ENCODE peak calls at places on chromosomes 2 and 18, in six cellular contexts. One of them, this sample, is unnamed.

GRCh38 chr18:47680488-47680887 is 250.0 kb downstream of the SMAD2 start:
- DNase-seq in CD8-positive, alpha-beta T cell: no peak
- DNase-seq in hepatocyte: no peak
- DNase-seq in tibial nerve: no peak
- DNase-seq in lower lobe of right lung: no peak
- DNase-seq in PC-9: no peak
- DNase-seq in this sample: no peak

GRCh38 chr2:240798327-240798905 is 21.6 kb downstream of the KIF1A start:
- DNase-seq in lower lobe of right lung: no peak
- DNase-seq in tibial nerve: no peak
- DNase-seq in CD8-positive, alpha-beta T cell: no peak
- DNase-seq in PC-9: no peak
- DNase-seq in hepatocyte: no peak
- DNase-seq in this sample: no peak

GRCh38 chr18:77776104-77776503 is 526.5 kb downstream of the GALR1 start:
- DNase-seq in hepatocyte: no peak
- DNase-seq in tibial nerve: no peak
- DNase-seq in PC-9: no peak
- DNase-seq in lower lobe of right lung: no peak
- DNase-seq in CD8-positive, alpha-beta T cell: no peak
- DNase-seq in this sample: no peak

GRCh38 chr18:45775241-45775676 is 50.2 kb upstream of the SIGLEC15 start:
- DNase-seq in PC-9: peak; percentile 64
- DNase-seq in hepatocyte: peak; percentile 52
- DNase-seq in tibial nerve: peak; percentile 45
- DNase-seq in CD8-positive, alpha-beta T cell: peak; percentile 28
- DNase-seq in lower lobe of right lung: peak; percentile 83
- DNase-seq in this sample: peak; percentile 92

GRCh38 chr2:1841461-1841860 is 97.1 kb upstream of the PXDN start:
- DNase-seq in tibial nerve: no peak
- DNase-seq in PC-9: no peak
- DNase-seq in hepatocyte: no peak
- DNase-seq in lower lobe of right lung: no peak
- DNase-seq in CD8-positive, alpha-beta T cell: no peak
- DNase-seq in this sample: no peak

GRCh38 chr18:80228051-80228848 is 19.1 kb downstream of the PARD6G start:
- DNase-seq in lower lobe of right lung: no peak
- DNase-seq in tibial nerve: no peak
- DNase-seq in CD8-positive, alpha-beta T cell: no peak
- DNase-seq in PC-9: no peak
- DNase-seq in hepatocyte: no peak
- DNase-seq in this sample: no peak

GRCh38 chr2:218852911-218853667 is 6.5 kb upstream of the WNT6 start:
- DNase-seq in hepatocyte: peak; percentile 82
- DNase-seq in lower lobe of right lung: peak; percentile 71
- DNase-seq in CD8-positive, alpha-beta T cell: peak; percentile 58
- DNase-seq in PC-9: peak; percentile 37
- DNase-seq in tibial nerve: peak; percentile 60
- DNase-seq in this sample: peak; percentile 61

GRCh38 chr2:125582521-125582920 is 1073.4 kb upstream of the GYPC start:
- DNase-seq in lower lobe of right lung: no peak
- DNase-seq in tibial nerve: no peak
- DNase-seq in hepatocyte: no peak
- DNase-seq in PC-9: no peak
- DNase-seq in CD8-positive, alpha-beta T cell: no peak
- DNase-seq in this sample: no peak

GRCh38 chr2:172288603-172289002 is 138.8 kb upstream of the ITGA6 start:
- DNase-seq in tibial nerve: no peak
- DNase-seq in CD8-positive, alpha-beta T cell: peak; percentile 47
- DNase-seq in hepatocyte: peak; percentile 33
- DNase-seq in PC-9: peak; percentile 53
- DNase-seq in lower lobe of right lung: no peak
- DNase-seq in this sample: no peak

GRCh38 chr2:121489284-121489683 is 41.4 kb upstream of the RNU4ATAC start:
- DNase-seq in tibial nerve: no peak
- DNase-seq in lower lobe of right lung: no peak
- DNase-seq in hepatocyte: no peak
- DNase-seq in PC-9: peak; percentile 19
- DNase-seq in CD8-positive, alpha-beta T cell: no peak
- DNase-seq in this sample: no peak

GRCh38 chr2:66753247-66754019 is 318.5 kb downstream of the MEIS1 start:
- DNase-seq in hepatocyte: no peak
- DNase-seq in tibial nerve: no peak
- DNase-seq in CD8-positive, alpha-beta T cell: no peak
- DNase-seq in lower lobe of right lung: no peak
- DNase-seq in PC-9: no peak
- DNase-seq in this sample: no peak

GRCh38 chr2:25331686-25332365 is 9.9 kb downstream of the DNMT3A start:
- DNase-seq in hepatocyte: no peak
- DNase-seq in CD8-positive, alpha-beta T cell: no peak
- DNase-seq in PC-9: no peak
- DNase-seq in tibial nerve: no peak
- DNase-seq in lower lobe of right lung: no peak
- DNase-seq in this sample: no peak

GRCh38 chr2:187617925-187618324 is 63.7 kb upstream of the TFPI start:
- DNase-seq in PC-9: no peak
- DNase-seq in hepatocyte: no peak
- DNase-seq in tibial nerve: no peak
- DNase-seq in CD8-positive, alpha-beta T cell: no peak
- DNase-seq in lower lobe of right lung: no peak
- DNase-seq in this sample: no peak

GRCh38 chr2:150484006-150484405 is 3.5 kb downstream of the RND3 start:
- DNase-seq in lower lobe of right lung: no peak
- DNase-seq in CD8-positive, alpha-beta T cell: no peak
- DNase-seq in PC-9: no peak
- DNase-seq in hepatocyte: no peak
- DNase-seq in tibial nerve: no peak
- DNase-seq in this sample: no peak

GRCh38 chr2:130819915-130820861 is 16.5 kb upstream of the ARHGEF4 start:
- DNase-seq in tibial nerve: no peak
- DNase-seq in lower lobe of right lung: no peak
- DNase-seq in PC-9: peak; percentile 69
- DNase-seq in CD8-positive, alpha-beta T cell: no peak
- DNase-seq in hepatocyte: no peak
- DNase-seq in this sample: no peak

GRCh38 chr18:56327171-56327885 is 311.1 kb downstream of the TXNL1 start:
- DNase-seq in CD8-positive, alpha-beta T cell: no peak
- DNase-seq in hepatocyte: no peak
- DNase-seq in lower lobe of right lung: no peak
- DNase-seq in tibial nerve: no peak
- DNase-seq in PC-9: no peak
- DNase-seq in this sample: no peak

GRCh38 chr2:150542172-150542571 is 54.7 kb upstream of the RND3 start:
- DNase-seq in lower lobe of right lung: no peak
- DNase-seq in tibial nerve: no peak
- DNase-seq in hepatocyte: no peak
- DNase-seq in CD8-positive, alpha-beta T cell: no peak
- DNase-seq in PC-9: no peak
- DNase-seq in this sample: no peak

GRCh38 chr2:198928026-198928425 is 529.7 kb downstream of the SATB2 start:
- DNase-seq in lower lobe of right lung: no peak
- DNase-seq in hepatocyte: no peak
- DNase-seq in CD8-positive, alpha-beta T cell: no peak
- DNase-seq in tibial nerve: no peak
- DNase-seq in PC-9: no peak
- DNase-seq in this sample: no peak

GRCh38 chr2:237097326-237097910 is 11.7 kb downstream of the COPS8 start:
- DNase-seq in PC-9: no peak
- DNase-seq in CD8-positive, alpha-beta T cell: no peak
- DNase-seq in hepatocyte: no peak
- DNase-seq in lower lobe of right lung: no peak
- DNase-seq in tibial nerve: no peak
- DNase-seq in this sample: no peak

GRCh38 chr18:35005963-35006577 is 35.1 kb upstream of the MAPRE2 start:
- DNase-seq in lower lobe of right lung: no peak
- DNase-seq in tibial nerve: no peak
- DNase-seq in hepatocyte: peak; percentile 70
- DNase-seq in CD8-positive, alpha-beta T cell: no peak
- DNase-seq in PC-9: peak; percentile 6
- DNase-seq in this sample: no peak

GRCh38 chr2:18379869-18380268 is 180.6 kb downstream of the RDH14 start:
- DNase-seq in lower lobe of right lung: no peak
- DNase-seq in tibial nerve: no peak
- DNase-seq in PC-9: no peak
- DNase-seq in hepatocyte: no peak
- DNase-seq in CD8-positive, alpha-beta T cell: no peak
- DNase-seq in this sample: no peak

GRCh38 chr2:31414601-31415241 is at the start of gene XDH:
- DNase-seq in lower lobe of right lung: no peak
- DNase-seq in tibial nerve: no peak
- DNase-seq in hepatocyte: peak; percentile 66
- DNase-seq in CD8-positive, alpha-beta T cell: no peak
- DNase-seq in PC-9: peak; percentile 61
- DNase-seq in this sample: no peak

GRCh38 chr2:232688201-232688600 is 8.9 kb upstream of the GIGYF2 start:
- DNase-seq in hepatocyte: no peak
- DNase-seq in lower lobe of right lung: no peak
- DNase-seq in PC-9: no peak
- DNase-seq in tibial nerve: no peak
- DNase-seq in CD8-positive, alpha-beta T cell: no peak
- DNase-seq in this sample: no peak

GRCh38 chr18:73136134-73136533 is 268.3 kb upstream of the NETO1 start:
- DNase-seq in CD8-positive, alpha-beta T cell: no peak
- DNase-seq in tibial nerve: no peak
- DNase-seq in lower lobe of right lung: no peak
- DNase-seq in PC-9: no peak
- DNase-seq in hepatocyte: peak; percentile 8
- DNase-seq in this sample: no peak

GRCh38 chr2:36371070-36371962 is 15.7 kb downstream of the CRIM1 start:
- DNase-seq in lower lobe of right lung: no peak
- DNase-seq in CD8-positive, alpha-beta T cell: no peak
- DNase-seq in tibial nerve: no peak
- DNase-seq in hepatocyte: no peak
- DNase-seq in PC-9: peak; percentile 21
- DNase-seq in this sample: no peak

GRCh38 chr2:173644146-173644545 is 289.5 kb downstream of the CDCA7 start:
- DNase-seq in hepatocyte: no peak
- DNase-seq in lower lobe of right lung: no peak
- DNase-seq in PC-9: no peak
- DNase-seq in tibial nerve: no peak
- DNase-seq in CD8-positive, alpha-beta T cell: no peak
- DNase-seq in this sample: no peak

GRCh38 chr18:23934863-23935262 is 79.7 kb upstream of the TTC39C start:
- DNase-seq in hepatocyte: no peak
- DNase-seq in lower lobe of right lung: no peak
- DNase-seq in tibial nerve: no peak
- DNase-seq in CD8-positive, alpha-beta T cell: no peak
- DNase-seq in PC-9: no peak
- DNase-seq in this sample: no peak

GRCh38 chr2:207128867-207129266 is 36.9 kb downstream of the KLF7 start:
- DNase-seq in lower lobe of right lung: no peak
- DNase-seq in hepatocyte: no peak
- DNase-seq in tibial nerve: no peak
- DNase-seq in PC-9: no peak
- DNase-seq in CD8-positive, alpha-beta T cell: no peak
- DNase-seq in this sample: no peak
- H3K4me1 ChIP-seq in lower lobe of right lung: peaks cover 44% of the 10 kb centered on the region
- H3K4me1 ChIP-seq in hepatocyte: peaks cover 10% of the 10 kb centered on the region
- H3K4me1 ChIP-seq in tibial nerve: peaks cover 28% of the 10 kb centered on the region
- H3K4me1 ChIP-seq in PC-9: no peaks in the 10 kb centered on the region
- H3K4me1 ChIP-seq in CD8-positive, alpha-beta T cell: peaks cover 16% of the 10 kb centered on the region
- H3K4me1 ChIP-seq in this sample: peaks cover 17% of the 10 kb centered on the region

GRCh38 chr2:54555318-54555837 is 99.3 kb downstream of the SPTBN1 start:
- DNase-seq in PC-9: no peak
- DNase-seq in CD8-positive, alpha-beta T cell: no peak
- DNase-seq in lower lobe of right lung: no peak
- DNase-seq in tibial nerve: no peak
- DNase-seq in hepatocyte: no peak
- DNase-seq in this sample: no peak

GRCh38 chr2:54558188-54558975 is 102.3 kb downstream of the SPTBN1 start:
- DNase-seq in lower lobe of right lung: peak; percentile 82
- DNase-seq in CD8-positive, alpha-beta T cell: peak; percentile 55
- DNase-seq in tibial nerve: no peak
- DNase-seq in hepatocyte: peak; percentile 84
- DNase-seq in PC-9: peak; percentile 73
- DNase-seq in this sample: peak; percentile 87

GRCh38 chr2:54557601-54558187 is 101.6 kb downstream of the SPTBN1 start:
- DNase-seq in lower lobe of right lung: peak; percentile 78
- DNase-seq in hepatocyte: peak; percentile 78
- DNase-seq in PC-9: peak; percentile 71
- DNase-seq in CD8-positive, alpha-beta T cell: peak; percentile 69
- DNase-seq in tibial nerve: no peak
- DNase-seq in this sample: peak; percentile 54

GRCh38 chr2:54557211-54557600 is 101.1 kb downstream of the SPTBN1 start:
- DNase-seq in CD8-positive, alpha-beta T cell: no peak
- DNase-seq in tibial nerve: no peak
- DNase-seq in lower lobe of right lung: no peak
- DNase-seq in PC-9: no peak
- DNase-seq in hepatocyte: no peak
- DNase-seq in this sample: no peak

DNA sequence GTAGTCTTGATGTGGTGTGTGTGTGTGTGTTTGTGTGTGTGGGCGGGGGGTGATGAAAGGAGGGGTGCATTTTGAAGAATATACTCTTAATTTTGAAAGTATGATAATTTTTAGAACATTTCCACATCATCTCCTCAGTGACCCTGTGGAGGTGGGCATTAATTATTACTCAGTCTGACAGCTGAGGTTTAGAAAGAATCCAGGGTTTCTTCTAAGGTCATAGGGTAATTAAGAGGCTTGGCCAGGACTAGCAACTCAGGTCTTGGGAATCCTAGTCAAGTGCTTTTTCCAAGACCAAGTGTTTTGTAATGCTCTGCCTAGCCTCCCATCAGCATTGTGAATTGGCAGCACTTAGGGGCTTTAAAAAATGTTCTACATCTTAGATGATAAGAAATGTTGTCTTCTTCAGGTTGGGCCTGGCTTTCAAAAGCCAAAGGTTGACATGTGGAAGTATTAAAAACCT is 100.6 kb downstream of the SPTBN1 start:
- DNase-seq in hepatocyte: no peak
- DNase-seq in lower lobe of right lung: no peak
- DNase-seq in PC-9: no peak
- DNase-seq in CD8-positive, alpha-beta T cell: no peak
- DNase-seq in tibial nerve: no peak
- DNase-seq in this sample: no peak
- H3K4me3 ChIP-seq in hepatocyte: no peak overlapping the region
- H3K4me3 ChIP-seq in lower lobe of right lung: no peak overlapping the region
- H3K4me3 ChIP-seq in PC-9: peak overlapping the region; percentile 90
- H3K4me3 ChIP-seq in CD8-positive, alpha-beta T cell: no peak overlapping the region
- H3K4me3 ChIP-seq in tibial nerve: no peak overlapping the region
- H3K4me3 ChIP-seq in this sample: no peak overlapping the region

GRCh38 chr2:55848096-55848495 is 75.5 kb downstream of the EFEMP1 start:
- DNase-seq in CD8-positive, alpha-beta T cell: no peak
- DNase-seq in PC-9: no peak
- DNase-seq in hepatocyte: no peak
- DNase-seq in tibial nerve: no peak
- DNase-seq in lower lobe of right lung: no peak
- DNase-seq in this sample: no peak
- H3K4me1 ChIP-seq in CD8-positive, alpha-beta T cell: no peaks in the 10 kb centered on the region
- H3K4me1 ChIP-seq in PC-9: peaks cover 22% of the 10 kb centered on the region
- H3K4me1 ChIP-seq in hepatocyte: peaks cover 9% of the 10 kb centered on the region
- H3K4me1 ChIP-seq in tibial nerve: no peaks in the 10 kb centered on the region
- H3K4me1 ChIP-seq in lower lobe of right lung: peaks cover 11% of the 10 kb centered on the region
- H3K4me1 ChIP-seq in this sample: no peaks in the 10 kb centered on the region

DNA sequence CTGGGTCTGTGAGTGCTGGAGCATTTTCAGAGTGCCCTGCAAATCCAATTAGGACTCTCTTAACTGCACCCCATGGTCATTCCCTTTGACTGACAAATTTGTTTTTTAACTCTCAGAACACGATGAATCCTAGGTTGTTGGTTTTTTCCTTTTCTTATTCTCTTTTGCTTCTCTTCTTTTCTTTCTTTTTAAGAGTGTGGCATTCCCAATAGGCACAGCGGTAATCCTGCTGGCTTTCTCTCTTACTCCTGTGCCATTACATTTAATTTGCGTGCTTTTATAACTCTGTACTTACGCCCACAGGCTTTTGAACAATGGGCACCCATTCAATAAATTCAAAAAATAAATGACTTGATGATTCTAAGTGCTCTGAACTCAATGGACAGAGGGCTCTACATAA is 189.0 kb upstream of the SMAD7 start:
- DNase-seq in hepatocyte: no peak
- DNase-seq in CD8-positive, alpha-beta T cell: no peak
- DNase-seq in lower lobe of right lung: no peak
- DNase-seq in tibial nerve: no peak
- DNase-seq in PC-9: no peak
- DNase-seq in this sample: no peak
- H3K4me3 ChIP-seq in hepatocyte: no peak overlapping the region
- H3K4me3 ChIP-seq in CD8-positive, alpha-beta T cell: no peak overlapping the region
- H3K4me3 ChIP-seq in lower lobe of right lung: no peak overlapping the region
- H3K4me3 ChIP-seq in tibial nerve: no peak overlapping the region
- H3K4me3 ChIP-seq in PC-9: no peak overlapping the region
- H3K4me3 ChIP-seq in this sample: no peak overlapping the region

This sample was measured in aorta.